ENCODE peak calls at places on chromosomes 1 and 21, in five cellular contexts. One of them, this sample, is unnamed.

GRCh38 chr1:16204216-16204615 is 8.2 kb downstream of the ARHGEF19 start:
- DNase-seq in osteoblast: peak
- DNase-seq in H9: no peak
- DNase-seq in PC-3: no peak
- DNase-seq in DND-41: no peak
- DNase-seq in this sample: no peak

GRCh38 chr21:45162809-45163208 is 88.4 kb downstream of the ADARB1 start:
- DNase-seq in osteoblast: no peak
- DNase-seq in H9: peak
- DNase-seq in PC-3: no peak
- DNase-seq in DND-41: no peak
- DNase-seq in this sample: no peak

GRCh38 chr1:232428781-232429530 is 201.0 kb downstream of the SIPA1L2 start:
- DNase-seq in osteoblast: no peak
- DNase-seq in H9: no peak
- DNase-seq in PC-3: peak
- DNase-seq in DND-41: no peak
- DNase-seq in this sample: peak

GRCh38 chr1:248589334-248589733 is 8.2 kb downstream of the OR2T10 start:
- DNase-seq in osteoblast: peak
- DNase-seq in H9: no peak
- DNase-seq in PC-3: no peak
- DNase-seq in DND-41: no peak
- DNase-seq in this sample: no peak

GRCh38 chr1:39964552-39964951 is 9.6 kb downstream of the MFSD2A start:
- DNase-seq in osteoblast: no peak
- DNase-seq in H9: no peak
- DNase-seq in PC-3: no peak
- DNase-seq in DND-41: no peak
- DNase-seq in this sample: no peak

GRCh38 chr21:45074818-45075605 is 632 bp downstream of the ADARB1 start:
- DNase-seq in osteoblast: no peak
- DNase-seq in H9: peak
- DNase-seq in PC-3: peak
- DNase-seq in DND-41: peak
- DNase-seq in this sample: peak

GRCh38 chr21:39675595-39675994 is 62.9 kb downstream of the B3GALT5 start:
- DNase-seq in osteoblast: no peak
- DNase-seq in H9: peak
- DNase-seq in PC-3: no peak
- DNase-seq in DND-41: no peak
- DNase-seq in this sample: no peak

GRCh38 chr21:44983421-44984206 is 43.8 kb downstream of the SLX9 start:
- DNase-seq in osteoblast: peak
- DNase-seq in H9: no peak
- DNase-seq in PC-3: no peak
- DNase-seq in DND-41: no peak
- DNase-seq in this sample: no peak

GRCh38 chr1:161089251-161089924 is at the start of gene NECTIN4:
- DNase-seq in osteoblast: peak
- DNase-seq in H9: peak
- DNase-seq in PC-3: peak
- DNase-seq in DND-41: no peak
- DNase-seq in this sample: no peak

GRCh38 chr1:151958959-151959358 is 34.7 kb downstream of the S100A10 start:
- DNase-seq in osteoblast: no peak
- DNase-seq in H9: no peak
- DNase-seq in PC-3: no peak
- DNase-seq in DND-41: no peak
- DNase-seq in this sample: no peak

GRCh38 chr1:228307218-228308023 is 99.2 kb downstream of the TRIM11 start:
- DNase-seq in osteoblast: no peak
- DNase-seq in H9: no peak
- DNase-seq in PC-3: no peak
- DNase-seq in DND-41: no peak
- DNase-seq in this sample: no peak

GRCh38 chr1:198577444-198577843 is 37.0 kb upstream of the ATP6V1G3 start:
- DNase-seq in osteoblast: peak
- DNase-seq in H9: no peak
- DNase-seq in PC-3: peak
- DNase-seq in DND-41: no peak
- DNase-seq in this sample: peak

GRCh38 chr1:202200112-202200548 is 6.5 kb downstream of the LGR6 start:
- DNase-seq in osteoblast: no peak
- DNase-seq in H9: peak
- DNase-seq in PC-3: peak
- DNase-seq in DND-41: no peak
- DNase-seq in this sample: no peak

GRCh38 chr1:19709255-19709765 is 44.6 kb downstream of the HTR6 start:
- DNase-seq in osteoblast: no peak
- DNase-seq in H9: no peak
- DNase-seq in PC-3: no peak
- DNase-seq in DND-41: no peak
- DNase-seq in this sample: no peak

GRCh38 chr1:16038620-16038912 is 5.0 kb upstream of the CLCNKB start:
- DNase-seq in osteoblast: peak
- DNase-seq in H9: no peak
- DNase-seq in PC-3: peak
- DNase-seq in DND-41: no peak
- DNase-seq in this sample: no peak

GRCh38 chr1:225063722-225064121 is 134.2 kb downstream of the DNAH14 start:
- DNase-seq in osteoblast: no peak
- DNase-seq in H9: no peak
- DNase-seq in PC-3: no peak
- DNase-seq in DND-41: no peak
- DNase-seq in this sample: no peak

GRCh38 chr1:209743145-209743482 is 12.7 kb upstream of the TRAF3IP3 start:
- DNase-seq in osteoblast: peak
- DNase-seq in H9: no peak
- DNase-seq in PC-3: peak
- DNase-seq in DND-41: no peak
- DNase-seq in this sample: peak

GRCh38 chr1:48917901-48918603 is 141.4 kb upstream of the BEND5 start:
- DNase-seq in osteoblast: no peak
- DNase-seq in H9: no peak
- DNase-seq in PC-3: no peak
- DNase-seq in DND-41: no peak
- DNase-seq in this sample: no peak

GRCh38 chr1:157095551-157095950 is 4.1 kb downstream of the ETV3L start:
- DNase-seq in osteoblast: no peak
- DNase-seq in H9: no peak
- DNase-seq in PC-3: no peak
- DNase-seq in DND-41: no peak
- DNase-seq in this sample: no peak

GRCh38 chr1:101356013-101356412 is 119.2 kb downstream of the S1PR1 start:
- DNase-seq in osteoblast: no peak
- DNase-seq in H9: no peak
- DNase-seq in PC-3: no peak
- DNase-seq in DND-41: no peak
- DNase-seq in this sample: no peak
- H2AFZ ChIP-seq in osteoblast: no peak
- H2AFZ ChIP-seq in H9: no peak
- H2AFZ ChIP-seq in PC-3: no peak
- H2AFZ ChIP-seq in DND-41: no peak
- H2AFZ ChIP-seq in this sample: no peak

DNA sequence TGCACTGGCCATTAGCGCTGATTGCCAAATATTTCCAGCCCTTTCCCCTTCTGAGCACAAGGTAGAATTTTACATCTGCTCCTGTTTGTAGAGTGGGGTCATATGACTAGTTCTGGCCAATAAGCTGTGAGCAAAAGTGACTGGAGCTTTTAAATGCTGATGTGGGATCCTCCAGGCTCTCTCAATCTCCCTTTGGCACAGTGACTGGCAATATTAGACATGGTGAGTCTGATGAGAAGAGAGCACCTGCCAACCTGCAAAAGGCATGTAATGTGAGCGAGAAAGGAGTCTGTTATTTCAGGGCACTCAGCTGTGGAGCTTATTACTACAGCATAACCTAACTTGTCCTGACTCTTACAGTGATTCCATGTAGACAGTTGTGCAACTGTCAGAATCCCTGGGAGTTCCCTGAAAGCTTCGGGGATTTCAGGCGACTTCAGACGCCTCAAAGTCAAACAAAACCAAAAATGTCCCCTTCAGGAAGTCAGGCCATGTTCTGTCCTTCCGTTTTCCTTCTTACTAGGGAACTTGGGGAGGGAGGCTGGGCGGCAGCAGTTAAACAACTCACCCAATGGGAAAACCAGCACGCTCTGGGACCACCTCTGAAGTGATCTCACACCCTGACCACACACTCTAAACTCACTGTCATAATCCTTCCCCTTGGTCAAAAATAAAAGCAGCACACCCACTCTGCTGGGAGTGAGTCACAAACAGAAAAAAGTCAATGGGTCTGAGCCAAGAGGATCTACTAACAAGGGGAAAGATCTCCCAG is 3.6 kb upstream of the RASSF5 start:
- DNase-seq in osteoblast: peak
- DNase-seq in H9: no peak
- DNase-seq in PC-3: peak
- DNase-seq in DND-41: no peak
- DNase-seq in this sample: peak
- H2AFZ ChIP-seq in osteoblast: peak
- H2AFZ ChIP-seq in H9: no peak
- H2AFZ ChIP-seq in PC-3: peak
- H2AFZ ChIP-seq in DND-41: no peak
- H2AFZ ChIP-seq in this sample: peak

GRCh38 chr1:109466440-109467300 is at the start of gene SYPL2:
- DNase-seq in osteoblast: peak
- DNase-seq in H9: peak
- DNase-seq in PC-3: no peak
- DNase-seq in DND-41: no peak
- DNase-seq in this sample: peak
- H2AFZ ChIP-seq in osteoblast: peak
- H2AFZ ChIP-seq in H9: peak
- H2AFZ ChIP-seq in PC-3: peak
- H2AFZ ChIP-seq in DND-41: no peak
- H2AFZ ChIP-seq in this sample: peak

GRCh38 chr1:12620142-12620865 is 2.3 kb upstream of the DHRS3 start:
- DNase-seq in osteoblast: no peak
- DNase-seq in H9: no peak
- DNase-seq in PC-3: peak
- DNase-seq in DND-41: peak
- DNase-seq in this sample: peak

GRCh38 chr1:12619396-12620141 is 1.6 kb upstream of the DHRS3 start:
- DNase-seq in osteoblast: peak
- DNase-seq in H9: peak
- DNase-seq in PC-3: peak
- DNase-seq in DND-41: peak
- DNase-seq in this sample: peak

GRCh38 chr1:12617901-12618660 is at the start of gene DHRS3:
- DNase-seq in osteoblast: peak
- DNase-seq in H9: peak
- DNase-seq in PC-3: peak
- DNase-seq in DND-41: peak
- DNase-seq in this sample: peak

GRCh38 chr1:12617511-12617900 is 504 bp downstream of the DHRS3 start:
- DNase-seq in osteoblast: no peak
- DNase-seq in H9: no peak
- DNase-seq in PC-3: peak
- DNase-seq in DND-41: no peak
- DNase-seq in this sample: no peak

DNA sequence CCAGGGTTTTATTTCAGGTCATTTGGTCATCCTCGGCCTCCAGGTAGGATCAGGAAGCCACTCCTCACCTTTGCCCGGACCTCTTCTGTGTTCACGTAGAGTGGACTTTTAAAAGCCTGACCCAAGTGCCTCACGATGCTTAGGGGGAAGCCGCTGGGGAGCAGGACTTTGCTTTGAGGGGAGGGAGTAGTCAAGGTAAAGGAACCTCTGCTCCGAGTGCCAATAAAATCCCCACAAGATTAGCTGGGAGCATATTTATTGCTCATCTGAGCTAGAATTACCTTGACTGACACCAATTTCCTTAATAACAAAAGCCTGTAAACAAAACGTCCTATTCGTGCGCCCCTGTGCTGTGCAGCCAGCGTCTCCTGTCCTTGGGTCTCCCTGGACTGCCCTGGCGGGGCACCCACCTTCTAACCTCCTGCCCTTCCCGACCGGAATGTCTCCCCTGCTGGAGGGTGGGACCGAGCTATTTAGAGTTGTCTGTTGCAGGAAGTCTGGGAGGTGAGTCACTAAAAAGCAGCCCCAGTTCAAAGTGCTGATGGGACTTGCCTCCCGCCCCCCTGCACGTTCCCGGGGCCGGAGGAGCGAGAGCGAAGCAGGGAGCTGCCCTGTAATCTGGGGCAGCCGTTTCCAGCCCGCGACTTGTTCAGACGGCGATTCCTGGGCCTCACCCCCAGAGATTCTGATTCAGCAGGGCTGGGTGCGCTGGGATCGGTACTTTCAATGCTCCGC is 818 bp upstream of the DHRS3 start:
- DNase-seq in osteoblast: peak
- DNase-seq in H9: peak
- DNase-seq in PC-3: peak
- DNase-seq in DND-41: peak
- DNase-seq in this sample: peak
- H2AFZ ChIP-seq in osteoblast: no peak
- H2AFZ ChIP-seq in H9: no peak
- H2AFZ ChIP-seq in PC-3: peak
- H2AFZ ChIP-seq in DND-41: peak
- H2AFZ ChIP-seq in this sample: peak

This sample was measured in GM23248.